ENCODE peak calls at places on chromosomes 3 and 15, in seven cellular contexts. Y is suprapubic skin, I is ovary, S is choroid plexus epithelial cell, G is lower leg skin, R is GM20000, P is GM12878. X is an unnamed sample.

GRCh38 chr3:69081583-69082262 is 1.6 kb upstream of the UBA3 start:
- DNase-seq in Y (no peak), I (no peak), R (no peak), P (peak), G (no peak), S (peak), X (no peak)

GRCh38 chr3:147619925-147620580 is 210.9 kb downstream of the ZIC1 start:
- DNase-seq in S (peak), R (no peak), G (no peak), Y (no peak), P (no peak), I (no peak), X (no peak)

GRCh38 chr15:34439878-34440277 is 2.3 kb upstream of the GOLGA8A start:
- DNase-seq in P (no peak), Y (no peak), R (no peak), G (no peak), I (no peak), S (no peak), X (no peak)

GRCh38 chr3:123635220-123635619 is 50.4 kb upstream of the HACD2 start:
- DNase-seq in P (no peak), Y (no peak), S (no peak), G (no peak), I (no peak), R (no peak), X (peak)

GRCh38 chr15:68582236-68582635 is 3.4 kb downstream of the CORO2B start:
- DNase-seq in I (no peak), Y (no peak), P (no peak), S (no peak), G (no peak), R (no peak), X (no peak)

GRCh38 chr3:11532865-11533490 is 110.7 kb downstream of the VGLL4 start:
- DNase-seq in S (peak), I (no peak), G (no peak), P (no peak), R (no peak), Y (no peak), X (no peak)

GRCh38 chr15:77048135-77048866 is 22.6 kb downstream of the TSPAN3 start:
- DNase-seq in I (no peak), P (no peak), Y (no peak), G (no peak), S (no peak), R (no peak), X (no peak)

GRCh38 chr3:188170461-188171459 is 16.8 kb downstream of the LPP start:
- DNase-seq in G (no peak), Y (no peak), P (no peak), I (no peak), S (no peak), R (no peak), X (no peak)

GRCh38 chr3:64109438-64109837 is 86.1 kb upstream of the PSMD6 start:
- DNase-seq in G (no peak), Y (no peak), R (no peak), I (no peak), P (no peak), S (no peak), X (no peak)

GRCh38 chr3:107699682-107700081 is 176.9 kb downstream of the BBX start:
- DNase-seq in R (no peak), S (peak), I (no peak), Y (no peak), P (no peak), G (no peak), X (no peak)

GRCh38 chr15:79923068-79923514 is 26.3 kb upstream of the MTHFS start:
- DNase-seq in I (peak), R (peak), G (peak), Y (peak), P (no peak), S (peak), X (no peak)

GRCh38 chr15:38864827-38865604 is 300.4 kb upstream of the RASGRP1 start:
- DNase-seq in Y (no peak), R (no peak), P (no peak), S (peak), G (peak), I (peak), X (peak)

GRCh38 chr3:15903776-15904720 is 106.3 kb upstream of the ANKRD28 start:
- DNase-seq in P (no peak), S (no peak), R (no peak), Y (no peak), G (no peak), I (peak), X (no peak)

GRCh38 chr3:150635076-150635475 is 32.0 kb downstream of the SELENOT start:
- DNase-seq in S (peak), I (no peak), P (no peak), R (no peak), Y (no peak), G (no peak), X (no peak)

GRCh38 chr3:156552973-156553372 is 1.9 kb downstream of the SSR3 start:
- DNase-seq in I (no peak), P (no peak), Y (no peak), S (no peak), G (no peak), R (no peak), X (no peak)

GRCh38 chr3:123258359-123258758 is 56.6 kb downstream of the SEC22A start:
- DNase-seq in S (no peak), P (no peak), Y (no peak), R (no peak), I (no peak), G (no peak), X (no peak)

GRCh38 chr3:60610441-60611112 is 640.7 kb downstream of the FHIT start:
- DNase-seq in R (no peak), G (peak), S (peak), Y (peak), P (no peak), I (no peak), X (no peak)

GRCh38 chr15:43150171-43150929 is 17.0 kb downstream of the TMEM62 start:
- DNase-seq in G (no peak), P (no peak), Y (no peak), S (peak), I (no peak), R (no peak), X (no peak)

GRCh38 chr3:16484216-16484615 is 29.3 kb downstream of the RFTN1 start:
- DNase-seq in Y (no peak), P (no peak), G (no peak), S (peak), R (no peak), I (peak), X (no peak)

GRCh38 chr3:44048196-44048924 is 193.3 kb upstream of the TOPAZ1 start:
- DNase-seq in R (peak), P (no peak), I (no peak), S (peak), Y (no peak), G (no peak), X (no peak)

GRCh38 chr3:196662033-196662432 is 22.5 kb downstream of the NRROS start:
- DNase-seq in S (no peak), R (no peak), P (no peak), Y (no peak), I (no peak), G (no peak), X (no peak)

GRCh38 chr3:171283248-171284222 is 176.7 kb downstream of the TNIK start:
- DNase-seq in S (no peak), R (no peak), P (peak), I (no peak), Y (no peak), G (no peak), X (no peak)

GRCh38 chr3:99647081-99647480 is 8.7 kb downstream of the COL8A1 start:
- DNase-seq in S (peak), G (no peak), I (no peak), P (no peak), R (no peak), Y (no peak), X (no peak)

GRCh38 chr3:15676259-15676658 is 74.7 kb downstream of the BTD start:
- DNase-seq in Y (no peak), R (no peak), S (no peak), I (no peak), P (no peak), G (no peak), X (no peak)

DNA sequence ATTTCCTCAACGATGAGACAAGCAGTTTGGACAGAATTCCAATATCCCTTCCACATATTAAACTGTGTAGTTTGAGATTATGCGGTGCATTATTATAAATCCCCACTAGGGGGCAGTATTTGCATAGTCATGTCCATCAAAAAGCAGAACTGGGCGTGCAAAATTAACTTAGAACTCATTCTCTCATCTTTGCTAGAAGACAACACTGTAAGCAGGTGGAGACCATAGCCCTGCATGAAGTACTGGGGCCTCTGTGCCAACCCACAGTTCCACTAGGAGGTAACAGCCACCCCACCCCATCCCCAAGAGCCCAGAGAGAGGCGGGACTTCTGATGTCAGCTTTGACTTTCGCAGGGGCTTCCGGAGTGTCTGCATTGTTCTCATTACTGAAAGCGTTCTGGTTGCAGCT is 106.6 kb upstream of the TMC3 start:
- DNase-seq in S (peak), R (peak), I (no peak), G (peak), Y (no peak), P (peak), X (no peak)
- TF ChIP-seq CTCF in S (peak), R (no peak), I (peak), G (no peak), Y (peak), P (peak), X (peak)

DNA sequence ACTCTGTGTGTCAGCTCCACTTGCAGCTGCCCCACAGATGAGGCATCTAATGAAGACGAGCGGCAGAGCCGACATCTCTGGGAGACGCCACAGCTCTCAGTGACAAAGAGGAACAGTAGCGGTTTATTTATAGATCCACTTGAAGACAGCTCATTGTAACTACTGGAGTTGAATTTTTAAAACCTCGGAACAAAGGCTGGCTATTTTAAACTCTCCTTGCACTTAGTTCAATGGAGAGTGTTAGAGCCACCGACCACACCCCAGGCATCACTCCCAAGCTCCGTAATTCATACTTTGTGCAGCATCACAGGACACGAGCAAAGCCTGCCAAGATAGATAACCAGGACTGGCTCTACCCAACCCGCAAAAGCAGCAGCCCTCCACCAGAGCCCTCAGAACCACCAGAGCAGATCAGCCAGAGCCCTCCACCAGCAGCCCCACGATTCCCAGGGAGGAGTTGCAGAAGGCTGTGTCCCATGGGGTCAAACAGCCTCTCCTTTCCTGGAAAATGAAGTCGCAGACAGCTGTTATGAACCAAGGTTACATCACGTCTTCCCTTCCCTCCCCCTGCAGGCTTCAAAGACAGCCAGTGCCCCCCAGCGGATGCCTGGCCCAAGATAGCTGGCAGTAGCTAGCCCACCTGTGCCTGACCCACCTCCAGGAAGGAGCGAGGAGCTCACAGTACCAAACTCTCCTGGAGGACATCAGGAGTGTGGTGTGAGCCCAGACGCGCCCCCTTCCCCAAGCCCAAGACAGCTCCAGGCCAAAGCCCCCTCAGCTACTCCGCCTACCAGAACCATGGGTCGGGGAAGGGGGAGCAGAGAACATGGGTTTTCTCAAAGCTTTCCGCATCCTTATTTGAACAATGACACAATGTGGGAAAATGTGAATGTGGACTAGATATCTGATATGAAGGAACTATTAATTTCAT is 45.7 kb downstream of the POC1A start:
- DNase-seq in G (no peak), I (no peak), Y (no peak), S (peak), R (no peak), P (no peak), X (no peak)
- TF ChIP-seq CTCF in G (no peak), I (no peak), Y (no peak), S (peak), R (peak), P (no peak), X (no peak)

DNA sequence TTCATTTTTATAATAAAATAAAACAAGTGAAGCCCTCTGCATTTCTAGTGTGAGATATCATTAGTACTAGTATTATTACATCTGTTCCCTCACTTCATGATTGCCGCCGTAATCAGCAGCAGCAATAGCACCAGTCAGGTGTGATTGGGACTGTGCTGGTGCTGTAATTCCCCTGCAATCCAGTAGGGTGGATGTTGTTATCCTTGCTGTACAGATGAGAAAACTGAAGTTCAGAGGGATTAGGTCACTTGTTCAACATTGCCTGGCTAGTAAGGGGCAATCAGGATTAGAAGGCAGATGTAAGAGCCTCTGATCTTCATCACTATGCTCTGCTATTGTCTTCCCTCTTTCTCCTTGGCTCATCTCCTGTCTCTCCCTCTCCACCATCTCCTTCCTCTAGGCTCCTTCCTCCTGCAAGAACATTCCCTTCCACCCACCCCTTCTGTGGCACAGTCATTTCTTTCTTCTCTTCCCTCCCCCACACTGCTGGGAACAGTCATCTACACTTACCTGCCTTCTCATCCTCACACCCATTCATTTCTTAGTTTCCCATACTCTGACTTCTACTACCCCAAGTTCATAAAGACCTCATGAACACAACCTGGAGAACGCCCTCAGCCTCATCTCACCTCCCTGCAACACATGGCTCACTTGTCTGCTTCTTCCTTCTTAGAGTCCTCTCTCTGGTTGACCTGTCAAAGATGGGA is 29.7 kb downstream of the CRYGS start:
- DNase-seq in Y (no peak), G (no peak), R (no peak), S (peak), P (no peak), I (no peak), X (no peak)
- TF ChIP-seq CTCF in Y (no peak), G (no peak), R (no peak), S (peak), P (peak), I (no peak), X (peak)

GRCh38 chr3:128337305-128337704 is 129.4 kb downstream of the DNAJB8 start:
- DNase-seq in P (no peak), Y (no peak), R (no peak), I (no peak), G (no peak), S (no peak), X (no peak)
- TF ChIP-seq CTCF in P (no peak), Y (no peak), R (no peak), I (no peak), G (no peak), S (no peak), X (no peak)

DNA sequence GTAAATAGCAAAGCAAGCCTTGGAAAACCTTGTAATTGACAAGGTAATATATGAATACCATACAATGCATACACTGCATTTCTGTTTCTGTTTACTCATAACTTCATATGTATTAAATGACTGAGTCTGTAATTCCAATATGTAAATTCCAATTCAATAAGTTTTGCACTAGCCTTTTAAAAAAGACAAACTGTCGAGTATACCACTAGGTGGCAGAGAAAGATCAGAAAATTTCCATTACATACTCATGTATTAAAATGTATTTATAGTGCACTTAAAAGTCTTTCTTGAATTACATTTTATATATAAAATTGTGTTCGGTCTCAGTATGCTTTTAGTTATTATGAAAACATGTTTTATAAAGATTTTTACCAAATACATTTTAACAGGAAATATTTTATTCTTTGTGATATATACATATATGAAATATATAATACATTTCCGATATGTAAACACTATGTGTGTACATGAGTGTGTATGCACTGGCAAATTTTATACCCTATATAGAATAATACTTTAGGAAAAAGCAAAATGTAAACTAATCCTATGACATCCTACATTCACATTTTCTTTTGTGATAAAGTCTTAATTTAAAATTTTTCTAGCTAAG is 216.8 kb downstream of the VGLL3 start:
- DNase-seq in Y (no peak), G (no peak), P (no peak), I (no peak), S (peak), R (no peak), X (no peak)
- TF ChIP-seq CTCF in Y (no peak), G (no peak), P (no peak), I (no peak), S (peak), R (peak), X (peak)

GRCh38 chr3:8712871-8713360 is 20.7 kb upstream of the CAV3 start:
- DNase-seq in S (no peak), I (no peak), G (no peak), R (no peak), P (no peak), Y (no peak), X (no peak)

GRCh38 chr3:8712045-8712870 is 21.3 kb upstream of the CAV3 start:
- DNase-seq in Y (no peak), S (peak), G (no peak), R (no peak), I (no peak), P (no peak), X (no peak)

GRCh38 chr3:8709801-8710524 is 23.6 kb upstream of the CAV3 start:
- DNase-seq in R (peak), G (no peak), S (no peak), P (no peak), Y (no peak), I (no peak), X (no peak)

GRCh38 chr3:8709287-8709686 is 24.3 kb upstream of the CAV3 start:
- DNase-seq in G (no peak), P (no peak), I (no peak), R (peak), S (no peak), Y (no peak), X (no peak)

GRCh38 chr3:8713901-8714759 is 19.5 kb upstream of the CAV3 start:
- DNase-seq in R (peak), Y (no peak), I (no peak), P (no peak), G (no peak), S (peak), X (no peak)
- TF ChIP-seq CTCF in R (peak), Y (no peak), I (no peak), P (peak), G (no peak), S (peak), X (peak)